ENCODE peak calls at places on chromosomes 1 and 21, in seven cellular contexts. M, G, O, B, A, I and P are unnamed samples.

GRCh38 chr1:236287757-236288619 is 6.2 kb upstream of the ERO1B start:
- DNase-seq in M (no peak), G (no peak), O (peak), B (no peak), A (no peak), I (no peak), P (no peak)

GRCh38 chr1:242081446-242081845 is 82.5 kb upstream of the MAP1LC3C start:
- DNase-seq in M (no peak), G (no peak), O (no peak), B (peak), A (no peak), I (no peak), P (no peak)

GRCh38 chr1:210251680-210252490 is 19.3 kb downstream of the SERTAD4 start:
- DNase-seq in M (no peak), G (no peak), O (no peak), B (no peak), A (no peak), I (no peak), P (no peak)

GRCh38 chr1:36306902-36307456 is 811 bp downstream of the SH3D21 start:
- DNase-seq in M (peak), G (peak), O (peak), B (peak), A (peak), I (peak), P (peak)

GRCh38 chr21:15797577-15798363 is 68.0 kb downstream of the USP25 start:
- DNase-seq in M (no peak), G (no peak), O (no peak), B (no peak), A (no peak), I (no peak), P (no peak)

GRCh38 chr1:34918609-34919561 is 10.6 kb downstream of the DLGAP3 start:
- DNase-seq in M (peak), G (no peak), O (no peak), B (peak), A (no peak), I (no peak), P (no peak)

GRCh38 chr21:17834639-17835354 is 15.6 kb upstream of the C21orf91 start:
- DNase-seq in M (no peak), G (no peak), O (no peak), B (no peak), A (no peak), I (no peak), P (no peak)

GRCh38 chr1:150267896-150268295 is 920 bp downstream of the APH1A start:
- DNase-seq in M (no peak), G (no peak), O (no peak), B (no peak), A (no peak), I (no peak), P (no peak)

GRCh38 chr1:244113532-244114320 is 62.6 kb downstream of the ZBTB18 start:
- DNase-seq in M (no peak), G (no peak), O (peak), B (peak), A (no peak), I (no peak), P (no peak)

GRCh38 chr1:229855999-229856650 is 210.9 kb upstream of the GALNT2 start:
- DNase-seq in M (no peak), G (no peak), O (no peak), B (no peak), A (no peak), I (no peak), P (no peak)

GRCh38 chr1:242011879-242012674 is 13.2 kb upstream of the MAP1LC3C start:
- DNase-seq in M (no peak), G (no peak), O (peak), B (peak), A (no peak), I (no peak), P (no peak)

GRCh38 chr1:203272633-203273205 is 32.6 kb upstream of the BTG2 start:
- DNase-seq in M (no peak), G (no peak), O (no peak), B (no peak), A (no peak), I (no peak), P (no peak)

GRCh38 chr1:187157552-187157951 is 328.8 kb downstream of the PLA2G4A start:
- DNase-seq in M (no peak), G (no peak), O (no peak), B (no peak), A (no peak), I (no peak), P (no peak)

GRCh38 chr1:95982706-95983105 is 738.9 kb upstream of the PTBP2 start:
- DNase-seq in M (no peak), G (no peak), O (no peak), B (no peak), A (no peak), I (no peak), P (no peak)

GRCh38 chr21:31714741-31715365 is 17.1 kb downstream of the SCAF4 start:
- DNase-seq in M (no peak), G (no peak), O (no peak), B (no peak), A (no peak), I (no peak), P (no peak)

GRCh38 chr1:25554426-25554780 is 11.0 kb downstream of the LDLRAP1 start:
- DNase-seq in M (no peak), G (no peak), O (no peak), B (no peak), A (no peak), I (no peak), P (no peak)

GRCh38 chr1:208980590-208980989 is 602.9 kb upstream of the CAMK1G start:
- DNase-seq in M (no peak), G (no peak), O (no peak), B (peak), A (no peak), I (no peak), P (no peak)

GRCh38 chr1:206006946-206007345 is 3.8 kb upstream of the RAB7B start:
- DNase-seq in M (no peak), G (no peak), O (no peak), B (no peak), A (no peak), I (no peak), P (no peak)

GRCh38 chr1:160121388-160121787 is 5.8 kb downstream of the ATP1A2 start:
- DNase-seq in M (no peak), G (no peak), O (no peak), B (no peak), A (no peak), I (no peak), P (no peak)

GRCh38 chr1:16367258-16367967 is 371 bp downstream of the SZRD1 start:
- DNase-seq in M (peak), G (peak), O (peak), B (peak), A (peak), I (peak), P (peak)

GRCh38 chr1:63935148-63935547 is 161.3 kb downstream of the ROR1 start:
- DNase-seq in M (peak), G (no peak), O (peak), B (no peak), A (no peak), I (no peak), P (no peak)